ENCODE peak calls at places on chromosomes 3 and 15, in six cellular contexts. K is OCI-LY7, P is mammary epithelial cell, R is right atrium auricular region, N is endothelial cell, C is HFF-Myc. D is an unnamed sample.

GRCh38 chr15:83457149-83457548 is 10.0 kb downstream of the SH3GL3 start:
- DNase-seq in N (no peak), C (no peak), K (no peak), P (no peak), R (no peak), D (no peak)

GRCh38 chr3:127052121-127052561 is 69.2 kb downstream of the PLXNA1 start:
- DNase-seq in R (peak), C (no peak), K (no peak), N (no peak), P (no peak), D (no peak)

GRCh38 chr3:173993299-173993698 is 595.8 kb downstream of the NLGN1 start:
- DNase-seq in K (no peak), R (no peak), N (no peak), P (peak), C (peak), D (peak)

GRCh38 chr15:31455499-31455898 is 128.9 kb downstream of the KLF13 start:
- DNase-seq in P (no peak), N (no peak), C (no peak), K (no peak), R (no peak), D (no peak)

GRCh38 chr3:160399347-160400047 is at the start of gene SMC4:
- DNase-seq in K (peak), R (peak), N (peak), P (peak), C (peak), D (peak)

GRCh38 chr3:100082108-100082642 is 32.1 kb downstream of the FILIP1L start:
- DNase-seq in P (no peak), R (no peak), C (no peak), N (no peak), K (no peak), D (no peak)

GRCh38 chr15:62495670-62496328 is 330.7 kb upstream of the C2CD4B start:
- DNase-seq in K (no peak), P (peak), C (peak), R (peak), N (no peak), D (no peak)

GRCh38 chr15:40693904-40694705 is 869 bp upstream of the RAD51 start:
- DNase-seq in P (no peak), K (peak), N (no peak), R (no peak), C (no peak), D (peak)

GRCh38 chr15:69807752-69808151 is 290.0 kb downstream of the TLE3 start:
- DNase-seq in R (no peak), K (no peak), C (no peak), N (no peak), P (peak), D (no peak)

GRCh38 chr3:167837430-167837829 is 101.9 kb downstream of the SERPINI1 start:
- DNase-seq in P (no peak), R (no peak), C (no peak), N (no peak), K (peak), D (no peak)

GRCh38 chr15:63157891-63158431 is 684 bp upstream of the RPS27L start:
- DNase-seq in P (peak), K (peak), R (peak), C (no peak), N (peak), D (peak)

DNA sequence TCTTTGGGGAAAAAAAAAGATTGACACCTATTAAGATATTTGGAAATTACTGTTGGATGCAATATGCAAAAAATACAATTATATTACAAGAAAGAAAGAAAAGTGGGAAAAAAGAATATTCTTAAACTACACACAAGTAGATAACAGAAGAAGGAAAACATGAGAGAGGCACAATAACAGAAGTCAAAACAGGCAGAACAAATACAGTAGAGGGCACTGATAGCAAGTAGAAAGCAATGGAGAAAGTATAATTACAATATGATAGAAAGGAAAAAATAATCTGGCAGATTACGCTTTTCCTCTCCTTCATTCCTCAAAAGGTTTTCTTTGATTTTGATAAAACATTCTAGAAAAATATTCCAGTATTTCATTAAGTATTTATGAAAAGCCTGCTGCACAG is 72.1 kb downstream of the ADAM10 start:
- DNase-seq in C (no peak), R (no peak), N (no peak), K (no peak), P (no peak), D (no peak)
- TF ChIP-seq CTCF in C (no peak), R (peak), N (no peak), K (peak), P (no peak), D (no peak)

GRCh38 chr3:162643245-162643644 is 1146.6 kb downstream of the OTOL1 start:
- DNase-seq in C (no peak), K (no peak), P (no peak), R (no peak), N (no peak), D (no peak)
- TF ChIP-seq CTCF in C (no peak), K (no peak), P (no peak), R (no peak), N (no peak), D (no peak)

GRCh38 chr15:38577405-38577987 is 12.9 kb upstream of the RASGRP1 start:
- DNase-seq in P (no peak), C (no peak), K (no peak), N (no peak), R (no peak), D (no peak)
- TF ChIP-seq CTCF in P (no peak), C (no peak), K (no peak), N (no peak), R (no peak), D (no peak)

DNA sequence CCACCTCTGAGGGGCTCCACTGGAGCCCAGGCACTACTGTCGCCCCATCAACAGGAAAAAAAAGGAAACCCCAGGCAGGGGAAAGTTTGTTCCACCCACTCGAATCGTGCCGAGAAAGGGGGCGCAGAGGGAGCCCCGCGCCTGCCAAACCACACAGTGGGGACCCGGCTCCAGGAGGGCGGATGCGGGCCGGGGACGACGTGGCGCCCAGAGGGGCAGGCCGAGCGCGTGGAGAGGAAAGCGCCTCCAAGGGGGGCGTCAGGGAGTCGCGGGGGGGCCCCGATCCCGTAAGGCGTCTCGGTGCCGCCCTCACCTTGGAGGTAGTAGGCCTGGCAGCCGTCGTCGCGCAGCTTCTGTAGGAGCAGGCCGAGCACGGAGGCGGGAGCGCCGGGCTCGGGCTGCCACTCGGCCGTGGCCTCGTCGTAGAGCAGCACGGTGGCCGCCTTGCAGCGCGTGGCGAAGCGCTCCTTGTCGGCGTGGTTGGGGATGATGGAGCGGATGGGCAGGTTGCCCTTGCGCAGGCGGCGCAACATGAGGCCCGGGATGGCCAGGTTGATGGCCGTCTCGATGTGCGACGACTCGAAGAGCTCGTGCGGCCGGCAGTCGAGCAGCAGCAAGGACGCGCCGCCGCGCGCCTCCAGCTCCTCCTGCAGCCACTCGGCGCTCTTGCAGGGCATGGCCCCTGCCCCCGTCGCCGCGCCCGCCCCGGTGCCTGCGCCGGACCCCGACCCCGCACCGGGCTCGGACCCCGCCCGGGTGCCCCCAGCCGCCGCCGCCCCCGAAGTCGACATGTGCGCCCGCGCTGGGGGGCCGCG is 627 bp downstream of the DUSP7 start:
- DNase-seq in N (peak), K (peak), R (no peak), C (no peak), P (no peak), D (peak)
- TF ChIP-seq CTCF in N (no peak), K (peak), R (peak), C (no peak), P (no peak), D (no peak)

GRCh38 chr3:76728411-76728810 is 311.5 kb upstream of the ROBO2 start:
- DNase-seq in P (no peak), C (no peak), R (no peak), K (no peak), N (no peak), D (no peak)
- TF ChIP-seq CTCF in P (no peak), C (no peak), R (no peak), K (no peak), N (no peak), D (no peak)

DNA sequence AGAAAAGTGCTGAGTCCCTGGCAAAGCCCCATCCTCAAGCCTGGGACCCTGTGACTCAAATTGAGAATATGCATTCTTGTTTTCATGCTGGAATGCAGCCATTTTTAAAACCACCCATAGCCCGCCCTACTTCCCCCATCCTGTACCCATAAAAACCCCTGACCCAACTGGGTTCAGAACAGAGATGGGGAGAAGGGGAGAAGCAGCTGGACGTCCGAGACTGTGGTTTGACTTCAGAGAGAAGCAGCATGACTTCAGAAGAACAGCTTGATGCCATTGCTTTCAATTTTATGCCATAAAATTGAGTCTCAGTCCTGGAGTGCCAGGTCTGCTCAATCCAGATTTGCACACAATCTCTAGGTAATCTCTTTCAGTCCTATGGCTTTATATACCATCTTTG is 78.2 kb downstream of the BCHE start:
- DNase-seq in C (no peak), R (no peak), K (no peak), N (no peak), P (no peak), D (no peak)
- TF ChIP-seq CTCF in C (no peak), R (no peak), K (no peak), N (no peak), P (no peak), D (no peak)

DNA sequence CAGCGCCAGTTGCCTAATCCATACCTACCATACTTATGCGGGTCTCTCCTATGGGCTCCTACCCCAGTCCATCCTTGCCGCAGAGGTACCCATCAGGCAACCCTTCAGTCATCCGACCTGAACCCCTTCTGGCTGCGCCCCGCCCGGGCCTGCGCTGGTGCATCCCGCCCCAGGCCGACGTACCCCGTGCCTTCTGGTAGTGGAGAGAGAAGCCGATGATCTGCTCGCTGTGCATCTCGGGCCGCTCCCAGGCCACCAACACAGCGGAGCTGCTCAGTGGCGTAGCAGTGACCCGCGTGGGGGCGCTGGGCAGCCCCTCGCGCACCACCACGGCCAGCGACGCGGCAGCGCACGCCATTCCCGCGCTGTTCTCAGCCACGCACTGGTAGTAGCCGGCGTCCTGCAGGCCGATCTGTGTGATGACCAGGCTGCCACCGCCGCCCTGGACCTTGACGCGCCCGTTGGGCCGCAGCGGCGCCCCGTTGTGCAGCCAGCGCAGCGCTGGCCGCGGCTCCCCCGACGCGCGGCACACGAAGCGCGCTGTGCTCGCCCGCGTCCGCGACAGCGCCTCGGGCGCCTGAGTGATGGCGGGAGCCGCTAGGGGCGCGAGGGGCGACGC is 17.9 kb upstream of the IGDCC3 start:
- DNase-seq in K (no peak), N (no peak), R (no peak), C (no peak), P (no peak), D (no peak)
- TF ChIP-seq CTCF in K (no peak), N (peak), R (no peak), C (no peak), P (no peak), D (no peak)